ENCODE peak calls at places on chromosomes 2 and 18, in ten cellular contexts. Q, H, K, R, V, P, G, U, X and J are unnamed samples.

GRCh38 chr18:47912343-47912742 is 18.1 kb downstream of the SMAD2 start:
- DNase-seq in X (no peak), K (no peak), G (no peak), U (peak), V (no peak), P (peak), R (no peak), Q (no peak), H (no peak), J (no peak)

GRCh38 chr2:159710601-159711180 is 1.6 kb upstream of the MARCHF7 start:
- DNase-seq in U (no peak), Q (peak), V (no peak), R (no peak), G (peak), K (peak), X (no peak), P (peak), H (peak), J (peak)

GRCh38 chr2:45843136-45843535 is 191.7 kb downstream of the PRKCE start:
- DNase-seq in K (no peak), Q (no peak), X (no peak), H (no peak), P (no peak), R (no peak), U (no peak), G (no peak), V (no peak), J (no peak)

GRCh38 chr2:53303012-53303578 is 464.5 kb upstream of the CHAC2 start:
- DNase-seq in G (no peak), V (no peak), H (no peak), K (no peak), Q (no peak), P (no peak), R (no peak), X (no peak), U (no peak), J (no peak)

GRCh38 chr2:241373449-241373848 is 17.4 kb downstream of the FARP2 start:
- DNase-seq in Q (no peak), U (no peak), H (no peak), X (no peak), G (no peak), P (no peak), V (no peak), K (no peak), R (no peak), J (no peak)

GRCh38 chr2:71882949-71883472 is 264.7 kb downstream of the CYP26B1 start:
- DNase-seq in K (peak), U (peak), R (no peak), V (peak), G (peak), P (peak), X (no peak), H (peak), Q (peak), J (peak)

GRCh38 chr2:145723872-145724271 is 1204.0 kb upstream of the ZEB2 start:
- DNase-seq in U (no peak), Q (no peak), X (no peak), V (no peak), H (peak), G (no peak), K (no peak), P (no peak), R (no peak), J (no peak)

GRCh38 chr2:44191739-44192138 is 23.1 kb downstream of the PPM1B start:
- DNase-seq in K (no peak), G (no peak), H (no peak), U (no peak), X (no peak), Q (no peak), P (no peak), R (no peak), V (no peak), J (no peak)

GRCh38 chr2:224308267-224308911 is 93.5 kb downstream of the FAM124B start:
- DNase-seq in P (peak), G (no peak), H (no peak), R (no peak), K (peak), V (no peak), Q (no peak), X (no peak), U (no peak), J (no peak)

GRCh38 chr2:177344316-177344715 is 48.3 kb upstream of the AGPS start:
- DNase-seq in U (no peak), K (no peak), Q (no peak), R (no peak), V (no peak), G (no peak), H (no peak), X (no peak), P (no peak), J (peak)

GRCh38 chr2:120770641-120771040 is 35.0 kb downstream of the GLI2 start:
- DNase-seq in P (no peak), U (no peak), H (no peak), V (no peak), K (no peak), Q (no peak), G (no peak), R (no peak), X (no peak), J (no peak)

GRCh38 chr2:20665261-20666113 is 1.5 kb upstream of the GDF7 start:
- DNase-seq in Q (no peak), P (no peak), R (peak), K (peak), U (no peak), H (no peak), G (no peak), X (no peak), V (no peak), J (no peak)

GRCh38 chr2:102753563-102754159 is 8.2 kb upstream of the TMEM182 start:
- DNase-seq in R (peak), P (peak), K (peak), U (peak), X (peak), H (peak), V (peak), G (peak), Q (peak), J (peak)

GRCh38 chr2:163800889-163801498 is 65.2 kb upstream of the FIGN start:
- DNase-seq in K (peak), Q (peak), U (no peak), R (no peak), G (peak), P (peak), X (no peak), H (peak), V (no peak), J (peak)

GRCh38 chr2:172097557-172098131 is 5.1 kb downstream of the DLX2 start:
- DNase-seq in X (peak), Q (no peak), R (peak), U (peak), V (no peak), K (peak), H (no peak), P (no peak), G (no peak), J (peak)

GRCh38 chr18:38526922-38527321 is 961.3 kb upstream of the CELF4 start:
- DNase-seq in X (no peak), R (no peak), P (no peak), Q (no peak), K (no peak), G (no peak), H (no peak), V (no peak), U (peak), J (no peak)

GRCh38 chr18:56108486-56109367 is 520.7 kb upstream of the TCF4 start:
- DNase-seq in R (no peak), U (no peak), X (no peak), Q (no peak), G (no peak), P (no peak), K (no peak), H (peak), V (no peak), J (no peak)

GRCh38 chr2:3223080-3223923 is 154.3 kb downstream of the EIPR1 start:
- DNase-seq in H (peak), V (no peak), Q (no peak), U (peak), X (no peak), K (peak), P (no peak), G (peak), R (no peak), J (no peak)

GRCh38 chr2:216572582-216573578 is 60.3 kb upstream of the IGFBP2 start:
- DNase-seq in K (peak), Q (peak), G (no peak), H (peak), V (no peak), U (no peak), R (no peak), P (no peak), X (no peak), J (no peak)

GRCh38 chr2:128037624-128038023 is 9.8 kb upstream of the SAP130 start:
- DNase-seq in Q (no peak), X (no peak), P (no peak), G (no peak), R (peak), V (no peak), H (no peak), U (no peak), K (no peak), J (no peak)

GRCh38 chr2:237062585-237062984 is 23.1 kb upstream of the COPS8 start:
- DNase-seq in V (no peak), X (no peak), K (peak), G (peak), H (peak), U (no peak), Q (no peak), R (no peak), P (no peak), J (peak)

GRCh38 chr2:108933691-108934117 is 55.3 kb downstream of the EDAR start:
- DNase-seq in G (no peak), U (peak), V (no peak), Q (no peak), X (no peak), K (no peak), R (no peak), P (no peak), H (no peak), J (no peak)

GRCh38 chr2:139048017-139048416 is 267.8 kb upstream of the NXPH2 start:
- DNase-seq in K (no peak), H (no peak), P (no peak), R (peak), Q (no peak), V (no peak), U (no peak), X (no peak), G (no peak), J (no peak)

GRCh38 chr18:13577091-13577697 is 149.2 kb downstream of the FAM210A start:
- DNase-seq in H (peak), G (peak), K (peak), U (peak), Q (no peak), R (no peak), V (no peak), X (no peak), P (no peak), J (peak)

GRCh38 chr2:99940963-99941362 is 201.4 kb downstream of the AFF3 start:
- DNase-seq in K (no peak), V (no peak), H (peak), Q (peak), G (peak), R (no peak), X (no peak), P (no peak), U (no peak), J (no peak)

GRCh38 chr18:45860492-45860891 is 35.0 kb downstream of the SIGLEC15 start:
- DNase-seq in X (no peak), H (no peak), Q (no peak), G (no peak), K (no peak), U (no peak), P (no peak), R (no peak), V (no peak), J (no peak)

GRCh38 chr2:218964041-218964771 is 4.7 kb downstream of the CDK5R2 start:
- DNase-seq in P (peak), R (peak), K (peak), G (peak), Q (peak), U (peak), H (peak), X (no peak), V (peak), J (peak)

GRCh38 chr2:18800240-18800971 is 211.0 kb upstream of the NT5C1B start:
- DNase-seq in P (no peak), R (peak), H (no peak), K (no peak), U (no peak), Q (no peak), G (no peak), V (no peak), X (no peak), J (no peak)

GRCh38 chr2:234932591-234933168 is 19.1 kb upstream of the SH3BP4 start:
- DNase-seq in U (no peak), R (peak), Q (no peak), H (no peak), K (no peak), G (no peak), V (no peak), P (no peak), X (no peak), J (no peak)

GRCh38 chr2:19949071-19949470 is 40.8 kb downstream of the WDR35 start:
- DNase-seq in X (no peak), H (peak), R (no peak), G (peak), P (no peak), U (no peak), K (peak), Q (peak), V (no peak), J (peak)

GRCh38 chr2:221225752-221226151 is 346.4 kb downstream of the EPHA4 start:
- DNase-seq in K (no peak), P (no peak), H (no peak), X (no peak), U (no peak), R (no peak), V (no peak), Q (no peak), G (no peak), J (no peak)
- H2AFZ ChIP-seq in K (no peak), P (no peak), H (no peak), X (no peak), U (no peak), R (no peak), V (no peak), Q (no peak), G (no peak), J (no peak)

GRCh38 chr2:148644885-148645134 is 259 bp downstream of the EPC2 start:
- DNase-seq in G (no peak), H (no peak), R (no peak), K (no peak), Q (no peak), V (no peak), P (no peak), U (no peak), X (no peak), J (no peak)

GRCh38 chr2:148642112-148642744 is 2.3 kb upstream of the EPC2 start:
- DNase-seq in R (no peak), K (no peak), P (no peak), U (no peak), V (no peak), H (no peak), Q (no peak), X (no peak), G (no peak), J (no peak)

GRCh38 chr2:148643998-148644884 is at the start of gene EPC2:
- DNase-seq in Q (peak), H (peak), R (peak), K (peak), V (peak), P (peak), U (peak), X (peak), G (peak), J (peak)

GRCh38 chr2:148642891-148643416 is 1.6 kb upstream of the EPC2 start:
- DNase-seq in G (no peak), V (no peak), Q (peak), K (no peak), H (peak), R (no peak), X (no peak), P (peak), U (peak), J (no peak)

GRCh38 chr2:148643421-148643820 is 1.1 kb upstream of the EPC2 start:
- DNase-seq in P (no peak), X (no peak), V (no peak), G (no peak), H (no peak), K (no peak), Q (no peak), R (no peak), U (peak), J (no peak)
- H2AFZ ChIP-seq in P (no peak), X (peak), V (peak), G (no peak), H (no peak), K (peak), Q (no peak), R (peak), U (peak), J (peak)

GRCh38 chr2:6826081-6826913 is 39.4 kb downstream of the CMPK2 start:
- DNase-seq in P (peak), G (peak), V (no peak), X (no peak), H (peak), Q (peak), U (peak), K (peak), R (peak), J (peak)

GRCh38 chr2:6828299-6828584 is 37.5 kb downstream of the CMPK2 start:
- DNase-seq in Q (peak), G (peak), X (no peak), H (peak), P (peak), R (peak), U (no peak), K (peak), V (no peak), J (peak)

GRCh38 chr2:6831229-6831628 is 34.5 kb downstream of the CMPK2 start:
- DNase-seq in V (no peak), X (no peak), U (no peak), R (no peak), G (no peak), H (no peak), Q (no peak), P (no peak), K (no peak), J (no peak)

GRCh38 chr2:6824962-6825361 is 40.7 kb downstream of the CMPK2 start:
- DNase-seq in P (peak), H (peak), G (peak), V (no peak), K (peak), U (peak), Q (peak), R (no peak), X (no peak), J (no peak)

DNA sequence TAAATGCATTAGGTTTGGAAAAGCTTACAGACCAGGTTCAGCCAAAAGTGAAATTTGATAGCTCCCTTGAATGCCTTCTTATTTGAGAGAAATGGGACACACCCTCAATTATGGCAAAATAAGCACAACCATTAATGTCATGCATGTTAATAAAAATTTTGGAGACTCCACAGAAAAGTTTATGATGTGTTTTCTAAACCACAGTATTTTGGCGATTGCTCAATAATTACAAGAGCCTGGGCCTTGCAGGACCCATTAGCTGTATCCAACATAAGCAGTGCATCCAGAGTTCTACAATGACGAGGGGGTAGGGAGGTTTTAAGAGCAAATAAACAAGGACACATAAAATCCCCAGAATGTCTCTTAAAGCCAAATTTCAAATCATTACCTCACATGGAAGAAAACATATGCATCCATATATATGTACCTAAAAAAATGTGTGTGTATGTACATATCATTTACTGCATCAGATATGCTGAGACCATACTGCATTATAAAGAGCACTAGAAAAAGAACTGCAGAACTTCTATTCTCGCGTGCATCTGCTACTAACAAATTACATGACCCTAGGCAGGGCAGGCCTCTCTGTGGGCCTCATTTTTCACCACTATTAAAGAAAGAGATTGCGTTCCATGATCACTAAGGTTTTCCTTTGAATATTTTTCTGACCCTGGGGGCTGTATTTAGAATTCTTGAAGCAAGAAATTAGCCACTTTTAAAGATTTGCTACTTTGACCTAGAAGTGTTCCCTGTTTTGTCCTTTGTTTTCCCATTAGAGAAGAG is 38.0 kb downstream of the CMPK2 start:
- DNase-seq in K (peak), R (no peak), P (peak), V (no peak), G (peak), Q (peak), H (no peak), X (no peak), U (no peak), J (peak)
- H2AFZ ChIP-seq in K (peak), R (no peak), P (no peak), V (no peak), G (no peak), Q (peak), H (no peak), X (peak), U (no peak), J (peak)

GRCh38 chr2:205438241-205438640 is 244.1 kb upstream of the NRP2 start:
- DNase-seq in P (no peak), U (no peak), H (no peak), X (no peak), V (no peak), K (no peak), Q (no peak), R (no peak), G (no peak), J (no peak)
- H2AFZ ChIP-seq in P (no peak), U (no peak), H (no peak), X (no peak), V (no peak), K (no peak), Q (no peak), R (no peak), G (no peak), J (no peak)

GRCh38 chr2:183038341-183039300 is at the start of gene NCKAP1:
- DNase-seq in P (peak), U (peak), X (peak), Q (peak), K (peak), V (peak), H (peak), G (peak), R (peak), J (peak)
- H2AFZ ChIP-seq in P (peak), U (peak), X (peak), Q (peak), K (peak), V (peak), H (peak), G (peak), R (peak), J (peak)